ENCODE peak calls at places on chromosome 3, in four cellular contexts. U is DMS79 treated with DMSO at 0.1 percent for 48 hours, H is C1 segment of cervical spinal cord, V is DMS153. Z is an unnamed sample.

GRCh38 chr3:28850186-28850585 is 430.7 kb upstream of the RBMS3 start:
- DNase-seq in V (no peak), U (no peak), H (no peak), Z (no peak)

GRCh38 chr3:110166791-110167190 is 829.4 kb upstream of the DPPA4 start:
- DNase-seq in V (no peak), H (no peak), U (no peak), Z (no peak)

GRCh38 chr3:12507871-12508281 is 23.6 kb downstream of the TSEN2 start:
- DNase-seq in H (no peak), U (no peak), V (no peak), Z (no peak)

GRCh38 chr3:184604039-184604955 is 42.7 kb downstream of the EPHB3 start:
- DNase-seq in V (peak; percentile 50), H (no peak), U (peak; percentile 19), Z (no peak)

GRCh38 chr3:99656606-99657005 is 18.2 kb downstream of the COL8A1 start:
- DNase-seq in V (no peak), U (no peak), H (no peak), Z (no peak)

GRCh38 chr3:65425880-65426279 is 612.8 kb downstream of the MAGI1 start:
- DNase-seq in V (no peak), H (no peak), U (no peak), Z (no peak)

GRCh38 chr3:188749010-188749617 is 422.7 kb upstream of the TPRG1 start:
- DNase-seq in V (no peak), H (no peak), U (no peak), Z (peak; percentile 22)

GRCh38 chr3:28081533-28081947 is 159.9 kb upstream of the CMC1 start:
- DNase-seq in V (no peak), U (no peak), H (no peak), Z (no peak)

GRCh38 chr3:160564949-160565441 is 376 bp downstream of the KPNA4 start:
- DNase-seq in V (peak; percentile 6), H (no peak), U (no peak), Z (peak; percentile 67)

GRCh38 chr3:142348460-142348859 is 99.4 kb downstream of the XRN1 start:
- DNase-seq in H (no peak), V (no peak), U (no peak), Z (no peak)

GRCh38 chr3:133121471-133121870 is 83.3 kb downstream of the TMEM108 start:
- DNase-seq in U (no peak), H (no peak), V (no peak), Z (no peak)

GRCh38 chr3:113241292-113242033 is 30.1 kb downstream of the BOC start:
- DNase-seq in V (no peak), U (no peak), H (no peak), Z (no peak)

GRCh38 chr3:37943631-37944242 is 46.8 kb upstream of the VILL start:
- DNase-seq in H (no peak), U (no peak), V (no peak), Z (no peak)

GRCh38 chr3:9732753-9733115 is 1.2 kb downstream of the BRPF1 start:
- DNase-seq in V (no peak), H (no peak), U (no peak), Z (no peak)

GRCh38 chr3:160707187-160707789 is 30.3 kb downstream of the ARL14 start:
- DNase-seq in H (no peak), U (peak; percentile 55), V (peak; percentile 44), Z (no peak)

GRCh38 chr3:11847607-11848006 is 922 bp upstream of the TAMM41 start:
- DNase-seq in H (no peak), U (no peak), V (peak; percentile 0), Z (no peak)

GRCh38 chr3:191321019-191321767 is 8.0 kb upstream of the CCDC50 start:
- DNase-seq in V (no peak), U (no peak), H (no peak), Z (no peak)

GRCh38 chr3:129005526-129006303 is 4.6 kb downstream of the EFCC1 start:
- DNase-seq in V (peak; percentile 55), H (no peak), U (no peak), Z (no peak)

GRCh38 chr3:182795383-182795782 is 2.1 kb downstream of the ATP11B start:
- DNase-seq in V (peak; percentile 19), U (peak; percentile 13), H (no peak), Z (peak; percentile 32)

GRCh38 chr3:129432671-129433070 is 4.2 kb upstream of the EFCAB12 start:
- DNase-seq in U (no peak), H (no peak), V (no peak), Z (no peak)

GRCh38 chr3:123586966-123587365 is 2.1 kb upstream of the HACD2 start:
- DNase-seq in H (no peak), V (no peak), U (no peak), Z (no peak)

GRCh38 chr3:183377307-183377959 is 51.0 kb downstream of the MCF2L2 start:
- DNase-seq in H (no peak), V (peak; percentile 80), U (peak; percentile 97), Z (no peak)

GRCh38 chr3:188508454-188508853 is 354.5 kb downstream of the LPP start:
- DNase-seq in H (no peak), V (no peak), U (no peak), Z (no peak)

GRCh38 chr3:39753361-39753760 is 56.0 kb upstream of the MYRIP start:
- DNase-seq in V (peak; percentile 21), H (no peak), U (no peak), Z (no peak)

GRCh38 chr3:20073683-20074082 is 33.4 kb downstream of the KAT2B start:
- DNase-seq in U (no peak), V (no peak), H (no peak), Z (no peak)

GRCh38 chr3:33612641-33613040 is 105.4 kb downstream of the CLASP2 start:
- DNase-seq in H (no peak), V (no peak), U (no peak), Z (no peak)

GRCh38 chr3:70916375-70917055 is 604.1 kb upstream of the MDFIC2 start:
- DNase-seq in H (no peak), U (no peak), V (no peak), Z (no peak)

GRCh38 chr3:16357191-16357590 is 92.2 kb downstream of the OXNAD1 start:
- DNase-seq in H (no peak), U (no peak), V (no peak), Z (no peak)

GRCh38 chr3:16173696-16174355 is 654 bp upstream of the GALNT15 start:
- DNase-seq in U (no peak), H (no peak), V (no peak), Z (no peak)

GRCh38 chr3:140273542-140274195 is 338.7 kb downstream of the CLSTN2 start:
- DNase-seq in V (no peak), U (no peak), H (no peak), Z (no peak)

GRCh38 chr3:42666022-42666421 is 12.5 kb downstream of the ZBTB47 start:
- DNase-seq in U (no peak), V (no peak), H (no peak), Z (no peak)

GRCh38 chr3:46895204-46895660 is 17.7 kb downstream of the PTH1R start:
- DNase-seq in V (no peak), U (no peak), H (no peak), Z (peak; percentile 52)

GRCh38 chr3:42668793-42669217 is 15.3 kb downstream of the ZBTB47 start:
- DNase-seq in V (no peak), H (no peak), U (no peak), Z (no peak)

GRCh38 chr3:146524961-146525360 is 19.4 kb downstream of the PLSCR1 start:
- DNase-seq in H (no peak), U (no peak), V (no peak), Z (no peak)

GRCh38 chr3:150419076-150419868 is 11.2 kb downstream of the TSC22D2 start:
- DNase-seq in V (no peak), H (no peak), U (no peak), Z (no peak)

GRCh38 chr3:73586628-73587027 is 38.1 kb downstream of the PDZRN3 start:
- DNase-seq in V (no peak), U (no peak), H (no peak), Z (no peak)

GRCh38 chr3:23834082-23834870 is 28.5 kb downstream of the UBE2E1 start:
- DNase-seq in V (no peak), H (no peak), U (no peak), Z (no peak)

GRCh38 chr3:44171891-44172290 is 69.8 kb upstream of the TOPAZ1 start:
- DNase-seq in H (no peak), V (no peak), U (no peak), Z (no peak)

GRCh38 chr3:89179355-89179997 is 72.1 kb downstream of the EPHA3 start:
- DNase-seq in V (no peak), U (no peak), H (no peak), Z (no peak)

GRCh38 chr3:16520636-16521579 is 7.4 kb upstream of the RFTN1 start:
- DNase-seq in V (no peak), U (no peak), H (no peak), Z (no peak)

Z was measured in activated T-helper 2 cell treated with anti-CD3 and anti-CD28 coated beads, Interferon-gamma antibody, Interleukin-2, Interleukin-4, amounts not matched to agents 10 μg/mL and 5 μg/mL and 100 μg/mL, durations not matched to agents 14 hours and 24 hours and 36 hours.